ENCODE peak calls at places on chromosomes 7 and 10, in seven cellular contexts. T, D, Y, R, O, H and W are unnamed samples.

GRCh38 chr10:48981310-48981907 is 41.8 kb upstream of the LRRC18 start:
- DNase-seq in T (peak), D (peak), Y (peak), R (peak), O (peak), H (peak), W (peak)

GRCh38 chr7:55363386-55364170 is 1.6 kb upstream of the LANCL2 start:
- DNase-seq in T (no peak), D (no peak), Y (no peak), R (peak), O (no peak), H (no peak), W (no peak)

GRCh38 chr10:60795465-60796202 is 17.4 kb downstream of the CDK1 start:
- DNase-seq in T (no peak), D (no peak), Y (no peak), R (no peak), O (no peak), H (no peak), W (no peak)

GRCh38 chr7:116984917-116985316 is 31.6 kb downstream of the ST7 start:
- DNase-seq in T (peak), D (peak), Y (peak), R (no peak), O (peak), H (no peak), W (peak)

GRCh38 chr10:103019426-103019825 is 101.3 kb downstream of the CNNM2 start:
- DNase-seq in T (no peak), D (no peak), Y (no peak), R (no peak), O (no peak), H (no peak), W (no peak)

GRCh38 chr7:157466473-157467261 is 129.9 kb downstream of the DNAJB6 start:
- DNase-seq in T (no peak), D (no peak), Y (no peak), R (no peak), O (no peak), H (no peak), W (no peak)

GRCh38 chr7:152462995-152463713 is 27.4 kb upstream of the KMT2C start:
- DNase-seq in T (peak), D (peak), Y (no peak), R (no peak), O (peak), H (peak), W (peak)

GRCh38 chr7:47873767-47874166 is 74.5 kb downstream of the PKD1L1 start:
- DNase-seq in T (peak), D (no peak), Y (no peak), R (no peak), O (peak), H (no peak), W (peak)

GRCh38 chr7:90119178-90119971 is 34.9 kb upstream of the STEAP1 start:
- DNase-seq in T (peak), D (no peak), Y (peak), R (peak), O (no peak), H (no peak), W (peak)

GRCh38 chr10:117471344-117471874 is 71.1 kb upstream of the EMX2 start:
- DNase-seq in T (no peak), D (no peak), Y (no peak), R (no peak), O (no peak), H (no peak), W (no peak)

GRCh38 chr7:53237344-53237913 is 202.0 kb downstream of the POM121L12 start:
- DNase-seq in T (no peak), D (no peak), Y (no peak), R (no peak), O (no peak), H (no peak), W (no peak)

GRCh38 chr7:44286182-44286617 is 39.2 kb downstream of the CAMK2B start:
- DNase-seq in T (no peak), D (no peak), Y (no peak), R (peak), O (no peak), H (no peak), W (no peak)

GRCh38 chr10:118241229-118242137 is 100.6 kb downstream of the FAM204A start:
- DNase-seq in T (peak), D (peak), Y (peak), R (peak), O (peak), H (peak), W (peak)

GRCh38 chr10:790821-791551 is 101.5 kb upstream of the DIP2C start:
- DNase-seq in T (no peak), D (no peak), Y (no peak), R (no peak), O (no peak), H (no peak), W (no peak)

GRCh38 chr7:89728550-89728949 is 425.7 kb upstream of the STEAP1 start:
- DNase-seq in T (no peak), D (no peak), Y (no peak), R (no peak), O (no peak), H (no peak), W (no peak)

GRCh38 chr7:25951414-25952276 is 200.4 kb upstream of the NFE2L3 start:
- DNase-seq in T (no peak), D (no peak), Y (no peak), R (no peak), O (no peak), H (peak), W (peak)

GRCh38 chr10:51100221-51100620 is 25.9 kb downstream of the PRKG1 start:
- DNase-seq in T (peak), D (no peak), Y (no peak), R (no peak), O (no peak), H (no peak), W (no peak)

GRCh38 chr10:51092402-51092801 is 18.1 kb downstream of the PRKG1 start:
- DNase-seq in T (peak), D (peak), Y (no peak), R (peak), O (peak), H (no peak), W (peak)

GRCh38 chr10:51097546-51097945 is 23.3 kb downstream of the PRKG1 start:
- DNase-seq in T (no peak), D (peak), Y (no peak), R (no peak), O (peak), H (no peak), W (no peak)

GRCh38 chr10:51090190-51090589 is 15.9 kb downstream of the PRKG1 start:
- DNase-seq in T (no peak), D (peak), Y (no peak), R (no peak), O (peak), H (no peak), W (peak)

GRCh38 chr10:51095444-51095843 is 21.2 kb downstream of the PRKG1 start:
- DNase-seq in T (no peak), D (peak), Y (no peak), R (no peak), O (no peak), H (no peak), W (no peak)
- H3K4me3 ChIP-seq in T (no peak), D (no peak), Y (no peak), R (no peak), O (no peak), H (no peak), W (no peak)

DNA sequence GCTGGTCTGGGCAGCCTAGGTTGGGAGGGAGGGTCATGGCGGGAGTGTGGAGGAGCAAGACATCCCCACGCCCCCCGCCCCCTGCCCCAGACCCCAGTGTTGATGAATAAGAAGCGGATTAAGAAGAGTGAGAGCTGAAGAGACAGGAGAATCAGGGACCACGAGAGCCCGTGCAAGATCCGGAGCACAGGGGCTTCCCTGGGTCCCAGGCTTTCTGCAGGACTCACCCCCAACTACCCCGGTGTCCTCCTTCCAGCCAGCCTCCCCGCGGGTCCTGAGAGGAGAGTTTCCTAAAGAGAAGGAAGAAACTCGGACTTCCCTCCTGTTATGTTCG is 20.1 kb downstream of the GHRHR start:
- DNase-seq in T (no peak), D (no peak), Y (no peak), R (no peak), O (no peak), H (no peak), W (no peak)
- H3K4me3 ChIP-seq in T (no peak), D (no peak), Y (no peak), R (no peak), O (no peak), H (peak), W (no peak)

GRCh38 chr7:143362126-143362961 is at the start of gene FAM131B:
- DNase-seq in T (no peak), D (no peak), Y (peak), R (no peak), O (no peak), H (peak), W (peak)
- H3K4me3 ChIP-seq in T (peak), D (peak), Y (peak), R (peak), O (peak), H (peak), W (peak)

DNA sequence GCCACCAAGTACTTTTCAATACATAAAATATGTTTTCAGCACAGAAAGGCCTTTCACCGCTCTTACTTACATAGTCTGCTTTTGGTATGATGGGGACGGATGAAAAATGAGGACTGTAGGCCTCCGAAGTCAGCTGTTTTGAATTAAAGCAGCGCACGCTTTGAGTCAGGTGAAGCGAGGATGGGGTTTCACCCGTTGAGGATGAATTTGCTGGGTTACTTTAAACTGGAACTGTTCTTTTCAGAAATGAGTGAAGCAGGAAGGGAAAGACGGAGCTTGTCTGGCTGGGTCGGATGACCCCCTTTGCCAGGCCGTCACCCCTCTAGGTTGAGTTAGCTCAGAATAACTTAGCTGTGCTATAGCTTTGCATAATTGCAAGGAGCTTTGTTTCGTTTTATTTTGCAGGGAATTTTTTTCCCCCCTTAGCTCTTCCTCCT is 40.0 kb downstream of the CUX1 start:
- DNase-seq in T (no peak), D (no peak), Y (no peak), R (no peak), O (no peak), H (no peak), W (peak)
- H3K4me3 ChIP-seq in T (no peak), D (no peak), Y (peak), R (peak), O (peak), H (no peak), W (peak)

DNA sequence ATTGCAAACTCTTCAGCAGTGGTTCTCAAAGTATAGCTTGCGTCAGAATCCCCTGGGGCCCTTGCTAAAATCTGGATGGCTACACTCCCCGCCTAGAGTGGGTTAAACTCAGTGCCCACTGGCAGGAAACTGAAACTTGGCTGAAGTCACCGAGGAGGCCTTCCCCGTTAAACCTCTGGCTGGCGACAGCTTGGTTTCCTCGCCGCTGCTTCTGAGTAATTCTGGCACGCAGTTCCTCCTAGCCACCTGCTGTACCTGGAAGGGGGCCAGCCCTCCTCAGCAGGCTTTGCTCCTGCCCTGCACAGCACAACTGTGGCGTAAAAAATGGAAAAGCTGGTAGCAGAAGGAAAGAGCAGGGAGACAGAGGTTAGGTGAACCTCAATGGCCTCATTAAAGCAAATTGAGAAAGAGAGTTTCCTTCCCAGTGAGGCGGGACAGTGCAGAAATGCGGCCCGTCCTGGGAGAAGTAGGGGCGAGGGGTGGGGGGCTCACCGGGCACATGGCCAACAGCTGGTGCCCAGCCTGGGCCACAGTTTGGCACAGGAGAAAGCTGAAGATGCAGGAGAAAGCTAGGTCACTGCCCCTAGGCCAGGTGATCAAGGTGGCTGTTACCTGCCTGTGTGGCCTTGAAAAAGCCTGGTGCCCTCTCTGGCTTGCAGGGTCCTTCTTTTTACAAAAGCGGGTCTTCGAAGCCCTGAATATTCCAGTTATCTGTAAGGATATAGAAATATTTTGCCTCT is 46.6 kb downstream of the ALOX5 start:
- DNase-seq in T (peak), D (peak), Y (peak), R (peak), O (peak), H (no peak), W (peak)
- H3K4me3 ChIP-seq in T (no peak), D (no peak), Y (peak), R (no peak), O (no peak), H (no peak), W (no peak)

GRCh38 chr7:74501298-74501697 is 47.6 kb downstream of the GTF2IRD1 start:
- DNase-seq in T (no peak), D (no peak), Y (no peak), R (peak), O (no peak), H (no peak), W (no peak)
- H3K4me3 ChIP-seq in T (no peak), D (no peak), Y (no peak), R (peak), O (no peak), H (no peak), W (no peak)

DNA sequence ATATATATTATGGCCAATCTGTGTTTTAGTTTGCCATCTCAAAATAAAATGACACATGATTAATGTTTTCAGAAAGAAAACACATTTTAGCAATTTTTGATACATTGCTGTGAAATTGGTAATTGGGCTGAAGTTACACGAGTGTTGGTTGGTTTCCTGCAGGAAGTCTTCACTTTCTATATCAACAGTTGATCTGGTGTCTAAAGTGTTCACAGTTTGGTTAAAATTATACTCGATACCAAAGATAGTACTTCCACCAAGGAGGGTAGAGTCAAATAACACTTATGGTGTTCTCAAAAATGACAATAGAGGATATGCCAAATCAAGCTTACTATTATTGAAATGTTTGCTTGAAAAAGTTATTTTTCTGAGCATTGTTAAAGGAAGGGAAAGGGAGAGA is 120.4 kb upstream of the GLCCI1 start:
- DNase-seq in T (no peak), D (no peak), Y (no peak), R (no peak), O (no peak), H (no peak), W (no peak)
- H3K4me3 ChIP-seq in T (no peak), D (no peak), Y (no peak), R (no peak), O (no peak), H (no peak), W (no peak)

DNA sequence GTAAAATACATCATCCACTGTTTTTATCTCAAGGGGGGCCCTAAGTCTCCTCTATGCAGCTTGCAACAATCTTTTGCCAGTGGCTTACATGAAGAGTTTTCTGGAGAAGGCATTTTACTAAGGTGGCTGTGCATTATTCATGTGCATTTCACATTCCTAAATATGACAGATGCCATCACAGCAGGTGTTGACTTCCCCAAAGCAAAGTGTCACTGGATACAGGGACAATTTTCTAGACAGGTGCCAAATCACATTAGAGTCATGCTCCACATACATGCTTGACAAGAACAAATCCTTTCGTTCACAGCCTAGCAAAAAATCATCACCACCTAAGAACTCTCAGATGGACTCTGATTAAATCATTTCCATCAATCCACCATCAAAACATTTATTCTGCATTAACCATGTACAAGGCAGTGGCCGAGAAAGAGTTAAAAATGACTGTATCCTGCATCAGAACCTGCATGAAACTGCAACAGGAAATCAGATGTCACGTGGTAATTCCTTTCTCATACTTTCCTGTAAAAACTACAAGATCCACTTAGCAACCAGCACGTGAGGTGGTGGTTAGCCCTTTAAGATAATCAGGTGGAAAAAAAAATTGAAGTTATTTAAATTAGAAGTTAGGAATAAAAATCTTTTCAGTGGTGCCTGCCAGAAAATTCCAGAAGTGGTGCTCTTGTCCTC is 88.2 kb upstream of the AFAP1L2 start:
- DNase-seq in T (no peak), D (no peak), Y (peak), R (no peak), O (no peak), H (no peak), W (no peak)
- H3K4me3 ChIP-seq in T (no peak), D (no peak), Y (no peak), R (no peak), O (no peak), H (no peak), W (no peak)

GRCh38 chr7:1537631-1538412 is 7.3 kb downstream of the MAFK start:
- DNase-seq in T (peak), D (peak), Y (no peak), R (peak), O (peak), H (peak), W (peak)
- H3K4me3 ChIP-seq in T (peak), D (peak), Y (no peak), R (peak), O (peak), H (peak), W (peak)